ENCODE peak calls at places on chromosomes 12 and 14, in eight cellular contexts. V is OCI-LY7, K is ascending aorta, B is WERI-Rb-1, I is fibroblast of lung, Q is tibial artery, W is glutamatergic neuron, C is endothelial cell. Y is an unnamed sample.

GRCh38 chr12:17793854-17794253 is 296.1 kb downstream of the RERGL start:
- DNase-seq in I (no peak), K (no peak), V (no peak), Q (no peak), W (no peak), C (no peak), B (no peak), Y (no peak)

GRCh38 chr14:104976198-104977007 is 1.8 kb downstream of the AHNAK2 start:
- DNase-seq in B (peak; percentile 88), I (peak; percentile 56), W (peak; percentile 92), C (peak; percentile 95), K (peak; percentile 90), Q (peak; percentile 90), V (peak; percentile 75), Y (peak; percentile 93)

GRCh38 chr12:10952645-10953044 is 13.6 kb upstream of the TAS2R14 start:
- DNase-seq in W (no peak), C (no peak), B (no peak), I (no peak), K (no peak), Q (no peak), V (no peak), Y (no peak)

GRCh38 chr12:48681416-48681737 is 661 bp downstream of the KANSL2 start:
- DNase-seq in Q (no peak), V (peak; percentile 46), K (no peak), W (no peak), B (no peak), C (no peak), I (peak; percentile 23), Y (no peak)

GRCh38 chr12:14997998-14998397 is 25.2 kb downstream of the PDE6H start:
- DNase-seq in K (no peak), V (no peak), C (no peak), B (no peak), I (no peak), Q (no peak), W (no peak), Y (no peak)

GRCh38 chr12:3102721-3103410 is 25.7 kb downstream of the TSPAN9 start:
- DNase-seq in B (no peak), K (no peak), W (no peak), I (no peak), Q (no peak), C (no peak), V (no peak), Y (no peak)

GRCh38 chr14:90632868-90633267 is 183.4 kb downstream of the TTC7B start:
- DNase-seq in C (no peak), Q (no peak), I (peak; percentile 45), V (no peak), K (no peak), B (no peak), W (no peak), Y (no peak)

GRCh38 chr14:64196668-64197411 is 97.3 kb downstream of the ESR2 start:
- DNase-seq in Q (no peak), W (peak; percentile 82), K (no peak), B (peak; percentile 81), V (no peak), I (peak; percentile 67), C (peak; percentile 38), Y (no peak)

GRCh38 chr12:26611598-26611997 is 221.4 kb downstream of the ITPR2 start:
- DNase-seq in K (no peak), W (no peak), Q (no peak), I (no peak), V (no peak), C (no peak), B (no peak), Y (no peak)

GRCh38 chr14:88504602-88505001 is 50.2 kb downstream of the PTPN21 start:
- DNase-seq in Q (no peak), B (no peak), W (no peak), V (no peak), K (no peak), C (no peak), I (no peak), Y (no peak)

GRCh38 chr12:98221243-98221808 is 294.1 kb upstream of the TMPO start:
- DNase-seq in K (no peak), I (peak; percentile 70), C (no peak), V (no peak), W (no peak), B (no peak), Q (no peak), Y (no peak)

GRCh38 chr14:77562681-77563080 is 53.8 kb downstream of the SPTLC2 start:
- DNase-seq in I (peak; percentile 92), W (no peak), C (no peak), K (no peak), Q (no peak), B (no peak), V (no peak), Y (no peak)

GRCh38 chr12:4421590-4422031 is 24.0 kb downstream of the FGF6 start:
- DNase-seq in Q (no peak), I (peak; percentile 7), V (peak; percentile 60), C (peak; percentile 46), K (no peak), W (no peak), B (peak; percentile 30), Y (peak; percentile 64)

GRCh38 chr14:22536853-22537338 is 52.1 kb downstream of the DAD1 start:
- DNase-seq in I (peak; percentile 98), K (peak; percentile 89), B (no peak), V (no peak), W (no peak), C (no peak), Q (peak; percentile 88), Y (peak; percentile 98)

GRCh38 chr12:80580254-80580653 is 127.2 kb upstream of the MYF6 start:
- DNase-seq in C (no peak), V (no peak), I (peak; percentile 97), K (no peak), B (no peak), Q (no peak), W (no peak), Y (peak; percentile 33)

GRCh38 chr12:127381043-127381668 is 885.8 kb upstream of the TMEM132C start:
- DNase-seq in I (peak; percentile 34), B (peak; percentile 75), Q (no peak), W (peak; percentile 73), V (peak; percentile 24), C (peak; percentile 4), K (peak; percentile 66), Y (peak; percentile 43)

GRCh38 chr12:132525833-132526455 is 36.0 kb downstream of the FBRSL1 start:
- DNase-seq in I (no peak), V (no peak), K (no peak), C (no peak), W (no peak), B (no peak), Q (no peak), Y (no peak)

GRCh38 chr14:68392393-68393085 is 400.3 kb downstream of the ZFP36L1 start:
- DNase-seq in W (no peak), Q (peak; percentile 78), V (no peak), K (peak; percentile 82), I (no peak), C (no peak), B (no peak), Y (no peak)

GRCh38 chr12:42477931-42478330 is 111.6 kb downstream of the PRICKLE1 start:
- DNase-seq in W (no peak), V (no peak), Q (no peak), B (no peak), C (no peak), I (peak; percentile 47), K (no peak), Y (no peak)

GRCh38 chr14:54364555-54365415 is 32.0 kb upstream of the CDKN3 start:
- DNase-seq in V (no peak), B (no peak), Q (peak; percentile 72), W (no peak), K (peak; percentile 79), C (peak; percentile 22), I (peak; percentile 86), Y (peak; percentile 75)

GRCh38 chr14:63555572-63555971 is 12.4 kb upstream of the PPP2R5E start:
- DNase-seq in C (no peak), V (no peak), I (no peak), W (no peak), K (no peak), Q (no peak), B (no peak), Y (no peak)

GRCh38 chr12:91367234-91367849 is 184.7 kb upstream of the DCN start:
- DNase-seq in C (no peak), B (no peak), W (no peak), V (peak; percentile 10), K (no peak), I (peak; percentile 10), Q (no peak), Y (peak; percentile 38)
- TF ChIP-seq CTCF in C (peak; percentile 63), B (peak; percentile 12), W (peak; percentile 28), V (peak; percentile 78), K (peak; percentile 34), I (peak; percentile 61), Q (peak; percentile 17), Y (peak; percentile 50)

GRCh38 chr12:62817556-62818271 is 117.2 kb downstream of the PPM1H start:
- DNase-seq in W (no peak), C (no peak), B (peak; percentile 52), K (no peak), I (peak; percentile 87), Q (no peak), V (no peak), Y (peak; percentile 42)

GRCh38 chr12:62814243-62814642 is 120.7 kb downstream of the PPM1H start:
- DNase-seq in C (no peak), V (no peak), W (no peak), B (no peak), I (no peak), K (no peak), Q (no peak), Y (no peak)

GRCh38 chr12:62816624-62817023 is 118.3 kb downstream of the PPM1H start:
- DNase-seq in B (no peak), K (no peak), V (no peak), C (no peak), I (no peak), Q (no peak), W (no peak), Y (no peak)

GRCh38 chr12:62808166-62808879 is 126.6 kb downstream of the PPM1H start:
- DNase-seq in Q (no peak), W (no peak), C (no peak), V (no peak), I (no peak), K (no peak), B (peak; percentile 66), Y (no peak)

GRCh38 chr12:62813031-62813829 is 121.7 kb downstream of the PPM1H start:
- DNase-seq in K (peak; percentile 77), W (peak; percentile 69), V (peak; percentile 61), Q (peak; percentile 75), B (no peak), I (peak; percentile 66), C (peak; percentile 40), Y (peak; percentile 76)
- TF ChIP-seq CTCF in K (peak; percentile 73), W (peak; percentile 54), V (peak; percentile 87), Q (peak; percentile 45), B (peak; percentile 14), I (peak; percentile 77), C (peak; percentile 26), Y (peak; percentile 50)

GRCh38 chr14:57189070-57189469 is 79.6 kb downstream of the EXOC5 start:
- DNase-seq in Q (no peak), W (no peak), B (peak; percentile 25), C (no peak), K (no peak), V (no peak), I (peak; percentile 3), Y (no peak)
- TF ChIP-seq CTCF in Q (no peak), W (no peak), B (peak; percentile 55), C (no peak), K (no peak), V (no peak), I (peak; percentile 18), Y (no peak)

DNA sequence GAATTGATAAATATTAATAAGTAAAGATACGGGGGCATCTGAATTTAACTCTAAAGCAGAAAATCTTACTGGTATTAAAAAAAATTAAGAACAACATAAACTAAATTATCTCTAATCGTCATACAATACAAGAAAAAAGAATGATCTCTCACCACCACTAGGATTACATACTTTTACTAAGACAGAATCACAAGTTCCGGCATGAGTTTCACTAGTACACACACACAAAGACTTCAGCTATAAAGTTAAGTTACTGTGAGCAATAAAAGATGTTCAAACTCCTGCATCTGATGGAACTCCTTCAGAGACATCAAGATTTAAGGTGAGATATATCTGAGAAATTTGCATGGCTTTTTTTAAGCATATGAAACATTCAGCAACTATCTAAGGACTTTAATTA is 21.9 kb downstream of the CEP128 start:
- DNase-seq in I (no peak), Q (no peak), V (no peak), W (no peak), K (no peak), C (no peak), B (no peak), Y (no peak)
- TF ChIP-seq CTCF in I (no peak), Q (no peak), V (no peak), W (no peak), K (no peak), C (no peak), B (no peak), Y (no peak)

Y was measured in MCF 10A.